ENCODE peak calls at places on chromosomes 4 and X, in six cellular contexts. One of them, this sample, is unnamed. For H3K4me1, the result is how much of the 10 kb centered on the place peaks cover.

GRCh38 chrX:5559386-5559785 is 669.3 kb downstream of the NLGN4X start:
- DNase-seq in K562: no peak
- DNase-seq in vagina: no peak
- DNase-seq in breast epithelium: no peak
- DNase-seq in SK-N-SH: no peak
- DNase-seq in sigmoid colon: no peak
- DNase-seq in this sample: no peak

GRCh38 chr4:73422458-73422752 is 13.6 kb upstream of the AFP start:
- DNase-seq in K562: no peak
- DNase-seq in vagina: no peak
- DNase-seq in breast epithelium: no peak
- DNase-seq in SK-N-SH: no peak
- DNase-seq in sigmoid colon: no peak
- DNase-seq in this sample: no peak

GRCh38 chrX:2967998-2968909 is 38.1 kb upstream of the ARSH start:
- DNase-seq in K562: no peak
- DNase-seq in vagina: no peak
- DNase-seq in breast epithelium: peak
- DNase-seq in SK-N-SH: no peak
- DNase-seq in sigmoid colon: no peak
- DNase-seq in this sample: peak

GRCh38 chr4:182443070-182443469 is 199.9 kb downstream of the TENM3 start:
- DNase-seq in K562: no peak
- DNase-seq in vagina: no peak
- DNase-seq in breast epithelium: no peak
- DNase-seq in SK-N-SH: no peak
- DNase-seq in sigmoid colon: no peak
- DNase-seq in this sample: no peak

GRCh38 chr4:175509320-175509719 is 302.7 kb downstream of the GPM6A start:
- DNase-seq in K562: no peak
- DNase-seq in vagina: no peak
- DNase-seq in breast epithelium: no peak
- DNase-seq in SK-N-SH: no peak
- DNase-seq in sigmoid colon: no peak
- DNase-seq in this sample: no peak

GRCh38 chr4:78410651-78411050 is 140.9 kb upstream of the ANXA3 start:
- DNase-seq in K562: no peak
- DNase-seq in vagina: no peak
- DNase-seq in breast epithelium: no peak
- DNase-seq in SK-N-SH: no peak
- DNase-seq in sigmoid colon: no peak
- DNase-seq in this sample: no peak

GRCh38 chrX:9211269-9211668 is 177.3 kb upstream of the FAM9B start:
- DNase-seq in K562: no peak
- DNase-seq in vagina: no peak
- DNase-seq in breast epithelium: no peak
- DNase-seq in SK-N-SH: no peak
- DNase-seq in sigmoid colon: no peak
- DNase-seq in this sample: no peak

GRCh38 chrX:68929332-68930150 is 100.7 kb downstream of the EFNB1 start:
- DNase-seq in K562: no peak
- DNase-seq in vagina: no peak
- DNase-seq in breast epithelium: no peak
- DNase-seq in SK-N-SH: no peak
- DNase-seq in sigmoid colon: no peak
- DNase-seq in this sample: peak

GRCh38 chrX:102651968-102652744 is 873 bp downstream of the GPRASP1 start:
- DNase-seq in K562: no peak
- DNase-seq in vagina: no peak
- DNase-seq in breast epithelium: peak
- DNase-seq in SK-N-SH: peak
- DNase-seq in sigmoid colon: peak
- DNase-seq in this sample: peak

GRCh38 chr4:133323670-133324069 is 174.6 kb downstream of the PCDH10 start:
- DNase-seq in K562: no peak
- DNase-seq in vagina: no peak
- DNase-seq in breast epithelium: no peak
- DNase-seq in SK-N-SH: no peak
- DNase-seq in sigmoid colon: no peak
- DNase-seq in this sample: no peak

GRCh38 chr4:94032754-94033153 is 174.9 kb upstream of the SMARCAD1 start:
- DNase-seq in K562: no peak
- DNase-seq in vagina: no peak
- DNase-seq in breast epithelium: no peak
- DNase-seq in SK-N-SH: peak
- DNase-seq in sigmoid colon: no peak
- DNase-seq in this sample: no peak

GRCh38 chr4:1794809-1795303 is 1.8 kb downstream of the FGFR3 start:
- DNase-seq in K562: no peak
- DNase-seq in vagina: no peak
- DNase-seq in breast epithelium: no peak
- DNase-seq in SK-N-SH: peak
- DNase-seq in sigmoid colon: no peak
- DNase-seq in this sample: no peak

GRCh38 chrX:72169008-72169728 is 12.4 kb upstream of the PIN4 start:
- DNase-seq in K562: no peak
- DNase-seq in vagina: no peak
- DNase-seq in breast epithelium: no peak
- DNase-seq in SK-N-SH: no peak
- DNase-seq in sigmoid colon: no peak
- DNase-seq in this sample: no peak

GRCh38 chrX:68396953-68397352 is 36.3 kb downstream of the OPHN1 start:
- DNase-seq in K562: no peak
- DNase-seq in vagina: no peak
- DNase-seq in breast epithelium: no peak
- DNase-seq in SK-N-SH: peak
- DNase-seq in sigmoid colon: no peak
- DNase-seq in this sample: no peak

GRCh38 chrX:11374570-11374969 is 81.4 kb downstream of the AMELX start:
- DNase-seq in K562: no peak
- DNase-seq in vagina: no peak
- DNase-seq in breast epithelium: no peak
- DNase-seq in SK-N-SH: no peak
- DNase-seq in sigmoid colon: no peak
- DNase-seq in this sample: no peak

GRCh38 chr4:11446156-11446811 is 17.6 kb upstream of the HS3ST1 start:
- DNase-seq in K562: no peak
- DNase-seq in vagina: no peak
- DNase-seq in breast epithelium: no peak
- DNase-seq in SK-N-SH: no peak
- DNase-seq in sigmoid colon: no peak
- DNase-seq in this sample: no peak

GRCh38 chr4:85092536-85092935 is 126.0 kb upstream of the WDFY3 start:
- DNase-seq in K562: no peak
- DNase-seq in vagina: no peak
- DNase-seq in breast epithelium: no peak
- DNase-seq in SK-N-SH: no peak
- DNase-seq in sigmoid colon: no peak
- DNase-seq in this sample: no peak

GRCh38 chr4:89823416-89823815 is 13.5 kb downstream of the SNCA start:
- DNase-seq in K562: no peak
- DNase-seq in vagina: no peak
- DNase-seq in breast epithelium: no peak
- DNase-seq in SK-N-SH: no peak
- DNase-seq in sigmoid colon: no peak
- DNase-seq in this sample: no peak

GRCh38 chr4:142493255-142493976 is 352.7 kb downstream of the INPP4B start:
- DNase-seq in K562: no peak
- DNase-seq in vagina: no peak
- DNase-seq in breast epithelium: no peak
- DNase-seq in SK-N-SH: no peak
- DNase-seq in sigmoid colon: no peak
- DNase-seq in this sample: no peak

GRCh38 chr4:30948653-30949052 is 228.5 kb downstream of the PCDH7 start:
- DNase-seq in K562: no peak
- DNase-seq in vagina: no peak
- DNase-seq in breast epithelium: no peak
- DNase-seq in SK-N-SH: no peak
- DNase-seq in sigmoid colon: no peak
- DNase-seq in this sample: no peak

GRCh38 chr4:115145393-115146160 is 32.2 kb upstream of the NDST4 start:
- DNase-seq in K562: no peak
- DNase-seq in vagina: no peak
- DNase-seq in breast epithelium: no peak
- DNase-seq in SK-N-SH: no peak
- DNase-seq in sigmoid colon: no peak
- DNase-seq in this sample: no peak

GRCh38 chr4:5928241-5928640 is 35.4 kb upstream of the CRMP1 start:
- DNase-seq in K562: no peak
- DNase-seq in vagina: no peak
- DNase-seq in breast epithelium: no peak
- DNase-seq in SK-N-SH: no peak
- DNase-seq in sigmoid colon: no peak
- DNase-seq in this sample: no peak

GRCh38 chr4:128322986-128323385 is 35.4 kb upstream of the PGRMC2 start:
- DNase-seq in K562: no peak
- DNase-seq in vagina: no peak
- DNase-seq in breast epithelium: no peak
- DNase-seq in SK-N-SH: no peak
- DNase-seq in sigmoid colon: no peak
- DNase-seq in this sample: no peak

GRCh38 chr4:47499705-47500104 is 14.6 kb downstream of the ATP10D start:
- DNase-seq in K562: no peak
- DNase-seq in vagina: no peak
- DNase-seq in breast epithelium: no peak
- DNase-seq in SK-N-SH: no peak
- DNase-seq in sigmoid colon: no peak
- DNase-seq in this sample: no peak

GRCh38 chr4:5808081-5808741 is 84.7 kb downstream of the CRMP1 start:
- DNase-seq in K562: no peak
- DNase-seq in vagina: no peak
- DNase-seq in breast epithelium: no peak
- DNase-seq in SK-N-SH: peak
- DNase-seq in sigmoid colon: peak
- DNase-seq in this sample: no peak

DNA sequence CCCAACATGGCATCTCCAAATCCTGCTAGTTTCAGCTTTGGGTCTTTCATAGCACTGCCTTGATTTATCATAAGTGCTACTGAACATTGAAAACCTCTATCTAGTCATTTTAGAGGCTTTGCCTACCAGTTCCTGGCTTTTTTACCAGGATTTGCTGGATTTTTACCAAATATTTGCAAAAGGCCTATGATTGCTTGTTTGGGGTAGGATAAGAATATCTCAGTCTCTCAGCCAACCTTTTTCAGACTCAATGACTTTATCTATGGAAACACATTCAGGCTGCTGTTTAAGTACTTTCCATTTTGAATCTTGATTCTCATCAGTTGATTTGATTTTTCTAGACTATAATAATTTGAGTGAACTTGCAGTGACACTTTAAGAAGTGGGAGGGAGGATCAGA is 80.1 kb downstream of the NPFFR2 start:
- DNase-seq in K562: no peak
- DNase-seq in vagina: no peak
- DNase-seq in breast epithelium: no peak
- DNase-seq in SK-N-SH: no peak
- DNase-seq in sigmoid colon: no peak
- DNase-seq in this sample: no peak
- H3K27ac ChIP-seq in K562: no peak
- H3K27ac ChIP-seq in vagina: no peak
- H3K27ac ChIP-seq in breast epithelium: no peak
- H3K27ac ChIP-seq in SK-N-SH: peak
- H3K27ac ChIP-seq in sigmoid colon: no peak
- H3K27ac ChIP-seq in this sample: no peak

GRCh38 chr4:101284546-101284945 is 62.8 kb downstream of the PPP3CA start:
- DNase-seq in K562: no peak
- DNase-seq in vagina: no peak
- DNase-seq in breast epithelium: no peak
- DNase-seq in SK-N-SH: no peak
- DNase-seq in sigmoid colon: no peak
- DNase-seq in this sample: no peak

GRCh38 chr4:101287332-101287731 is 60.0 kb downstream of the PPP3CA start:
- DNase-seq in K562: no peak
- DNase-seq in vagina: no peak
- DNase-seq in breast epithelium: no peak
- DNase-seq in SK-N-SH: no peak
- DNase-seq in sigmoid colon: no peak
- DNase-seq in this sample: no peak

GRCh38 chr4:101285985-101286384 is 61.3 kb downstream of the PPP3CA start:
- DNase-seq in K562: no peak
- DNase-seq in vagina: no peak
- DNase-seq in breast epithelium: no peak
- DNase-seq in SK-N-SH: no peak
- DNase-seq in sigmoid colon: no peak
- DNase-seq in this sample: no peak

GRCh38 chr4:101288365-101289145 is 58.8 kb downstream of the PPP3CA start:
- DNase-seq in K562: no peak
- DNase-seq in vagina: no peak
- DNase-seq in breast epithelium: no peak
- DNase-seq in SK-N-SH: no peak
- DNase-seq in sigmoid colon: no peak
- DNase-seq in this sample: no peak

DNA sequence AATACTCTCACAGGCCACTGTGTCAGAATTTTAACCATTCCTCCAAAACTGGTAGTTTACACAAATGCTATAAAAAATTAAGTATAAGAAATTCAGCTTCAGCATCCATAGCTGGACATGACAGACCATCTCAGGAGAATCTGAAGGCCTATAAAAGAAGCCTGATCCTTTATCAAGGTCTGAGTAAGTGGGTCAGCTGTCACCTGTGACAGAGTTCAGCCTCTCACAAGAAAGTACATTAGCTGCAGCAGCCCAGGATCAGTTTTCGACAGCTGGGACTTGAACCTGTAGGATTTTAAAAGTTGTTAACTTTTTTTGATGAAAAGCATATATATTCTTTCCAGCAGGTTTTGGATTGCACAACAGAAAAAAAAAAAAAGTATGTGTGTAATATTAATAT is 60.7 kb downstream of the PPP3CA start:
- DNase-seq in K562: no peak
- DNase-seq in vagina: no peak
- DNase-seq in breast epithelium: no peak
- DNase-seq in SK-N-SH: no peak
- DNase-seq in sigmoid colon: no peak
- DNase-seq in this sample: no peak
- H3K4me1 ChIP-seq in K562: under half
- H3K4me1 ChIP-seq in vagina: half or more
- H3K4me1 ChIP-seq in breast epithelium: under half
- H3K4me1 ChIP-seq in SK-N-SH: under half
- H3K4me1 ChIP-seq in sigmoid colon: under half
- H3K4me1 ChIP-seq in this sample: under half

DNA sequence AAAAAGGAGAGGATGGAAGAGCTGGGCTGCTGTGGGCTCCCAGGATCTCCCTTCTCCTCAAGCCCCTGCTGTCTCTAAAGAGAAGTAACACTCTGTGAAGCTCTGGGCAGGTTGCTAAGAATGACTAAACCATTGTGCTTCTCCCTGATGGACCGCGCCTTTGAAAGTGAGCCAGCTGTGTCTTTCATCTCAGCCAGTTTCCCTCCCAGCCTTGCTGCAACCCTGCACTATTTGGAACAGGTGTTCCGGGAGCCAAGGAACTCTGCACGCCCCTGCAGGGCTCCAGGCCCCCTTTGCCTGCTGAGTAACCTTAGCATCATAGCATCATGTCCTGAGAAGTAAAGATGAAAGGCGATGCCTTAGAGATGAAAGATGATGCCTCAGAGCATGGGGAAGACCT is 39.7 kb downstream of the SMIM20 start:
- DNase-seq in K562: no peak
- DNase-seq in vagina: no peak
- DNase-seq in breast epithelium: no peak
- DNase-seq in SK-N-SH: no peak
- DNase-seq in sigmoid colon: no peak
- DNase-seq in this sample: no peak
- TF ChIP-seq POLR2AphosphoS5 in K562: no peak
- TF ChIP-seq POLR2AphosphoS5 in vagina: no peak
- TF ChIP-seq POLR2AphosphoS5 in breast epithelium: no peak
- TF ChIP-seq POLR2AphosphoS5 in SK-N-SH: no peak
- TF ChIP-seq POLR2AphosphoS5 in sigmoid colon: no peak
- TF ChIP-seq POLR2AphosphoS5 in this sample: no peak

GRCh38 chr4:174485025-174485424 is 37.3 kb downstream of the HPGD start:
- DNase-seq in K562: no peak
- DNase-seq in vagina: no peak
- DNase-seq in breast epithelium: no peak
- DNase-seq in SK-N-SH: no peak
- DNase-seq in sigmoid colon: no peak
- DNase-seq in this sample: no peak
- H3K27ac ChIP-seq in K562: no peak
- H3K27ac ChIP-seq in vagina: no peak
- H3K27ac ChIP-seq in breast epithelium: no peak
- H3K27ac ChIP-seq in SK-N-SH: no peak
- H3K27ac ChIP-seq in sigmoid colon: no peak
- H3K27ac ChIP-seq in this sample: no peak

This sample was measured in prostate gland.